ENCODE peak calls at places on chromosomes 1 and 21, in six cellular contexts. One of them, this sample, is unnamed.
A peak's percentile ranks its signal among the peaks of the same experiment; 100 is the strongest.

GRCh38 chr1:4662723-4663122 is 8.3 kb downstream of the AJAP1 start:
- DNase-seq in tibial artery: no peak
- DNase-seq in transverse colon: no peak
- DNase-seq in progenitor cell of endocrine pancreas: no peak
- DNase-seq in CD4-positive, alpha-beta T cell: no peak
- DNase-seq in GM23338: no peak
- DNase-seq in this sample: no peak

GRCh38 chr1:245341738-245342137 is 187.0 kb downstream of the KIF26B start:
- DNase-seq in tibial artery: no peak
- DNase-seq in transverse colon: no peak
- DNase-seq in progenitor cell of endocrine pancreas: no peak
- DNase-seq in CD4-positive, alpha-beta T cell: no peak
- DNase-seq in GM23338: no peak
- DNase-seq in this sample: no peak

GRCh38 chr1:198937231-198938031 is 298.6 kb downstream of the PTPRC start:
- DNase-seq in tibial artery: peak; percentile 43
- DNase-seq in transverse colon: peak; percentile 46
- DNase-seq in progenitor cell of endocrine pancreas: no peak
- DNase-seq in CD4-positive, alpha-beta T cell: peak; percentile 32
- DNase-seq in GM23338: peak; percentile 34
- DNase-seq in this sample: no peak

GRCh38 chr21:29343517-29343916 is 44.8 kb downstream of the BACH1 start:
- DNase-seq in tibial artery: no peak
- DNase-seq in transverse colon: no peak
- DNase-seq in progenitor cell of endocrine pancreas: no peak
- DNase-seq in CD4-positive, alpha-beta T cell: no peak
- DNase-seq in GM23338: no peak
- DNase-seq in this sample: no peak

GRCh38 chr1:92374211-92374610 is 75.4 kb downstream of the RPAP2 start:
- DNase-seq in tibial artery: no peak
- DNase-seq in transverse colon: no peak
- DNase-seq in progenitor cell of endocrine pancreas: no peak
- DNase-seq in CD4-positive, alpha-beta T cell: no peak
- DNase-seq in GM23338: no peak
- DNase-seq in this sample: no peak

GRCh38 chr1:9269078-9269501 is 23.6 kb upstream of the SPSB1 start:
- DNase-seq in tibial artery: no peak
- DNase-seq in transverse colon: no peak
- DNase-seq in progenitor cell of endocrine pancreas: no peak
- DNase-seq in CD4-positive, alpha-beta T cell: no peak
- DNase-seq in GM23338: no peak
- DNase-seq in this sample: peak; percentile 66

GRCh38 chr1:163692266-163692665 is 370.5 kb downstream of the NUF2 start:
- DNase-seq in tibial artery: no peak
- DNase-seq in transverse colon: no peak
- DNase-seq in progenitor cell of endocrine pancreas: no peak
- DNase-seq in CD4-positive, alpha-beta T cell: no peak
- DNase-seq in GM23338: no peak
- DNase-seq in this sample: no peak

GRCh38 chr1:218874313-218874712 is 299.4 kb upstream of the LYPLAL1 start:
- DNase-seq in tibial artery: no peak
- DNase-seq in transverse colon: no peak
- DNase-seq in progenitor cell of endocrine pancreas: no peak
- DNase-seq in CD4-positive, alpha-beta T cell: no peak
- DNase-seq in GM23338: no peak
- DNase-seq in this sample: no peak

GRCh38 chr1:91885716-91886506 is at the start of gene TGFBR3:
- DNase-seq in tibial artery: peak; percentile 93
- DNase-seq in transverse colon: peak; percentile 86
- DNase-seq in progenitor cell of endocrine pancreas: peak; percentile 78
- DNase-seq in CD4-positive, alpha-beta T cell: peak; percentile 63
- DNase-seq in GM23338: peak; percentile 82
- DNase-seq in this sample: peak; percentile 93

GRCh38 chr21:46065215-46065992 is 32.5 kb upstream of the COL6A2 start:
- DNase-seq in tibial artery: peak; percentile 78
- DNase-seq in transverse colon: peak; percentile 55
- DNase-seq in progenitor cell of endocrine pancreas: peak; percentile 9
- DNase-seq in CD4-positive, alpha-beta T cell: no peak
- DNase-seq in GM23338: no peak
- DNase-seq in this sample: peak; percentile 67

GRCh38 chr1:3660704-3661103 is 8.4 kb downstream of the TP73 start:
- DNase-seq in tibial artery: no peak
- DNase-seq in transverse colon: no peak
- DNase-seq in progenitor cell of endocrine pancreas: no peak
- DNase-seq in CD4-positive, alpha-beta T cell: no peak
- DNase-seq in GM23338: no peak
- DNase-seq in this sample: no peak

GRCh38 chr1:109802901-109803561 is 39.3 kb upstream of the EPS8L3 start:
- DNase-seq in tibial artery: no peak
- DNase-seq in transverse colon: no peak
- DNase-seq in progenitor cell of endocrine pancreas: no peak
- DNase-seq in CD4-positive, alpha-beta T cell: no peak
- DNase-seq in GM23338: no peak
- DNase-seq in this sample: peak; percentile 53

GRCh38 chr1:193421487-193421886 is 235.1 kb upstream of the B3GALT2 start:
- DNase-seq in tibial artery: no peak
- DNase-seq in transverse colon: no peak
- DNase-seq in progenitor cell of endocrine pancreas: no peak
- DNase-seq in CD4-positive, alpha-beta T cell: no peak
- DNase-seq in GM23338: no peak
- DNase-seq in this sample: no peak

GRCh38 chr1:207858806-207859205 is 52.1 kb downstream of the CD34 start:
- DNase-seq in tibial artery: no peak
- DNase-seq in transverse colon: no peak
- DNase-seq in progenitor cell of endocrine pancreas: no peak
- DNase-seq in CD4-positive, alpha-beta T cell: no peak
- DNase-seq in GM23338: peak; percentile 62
- DNase-seq in this sample: no peak

GRCh38 chr1:7869136-7869905 is 16.5 kb upstream of the UTS2 start:
- DNase-seq in tibial artery: no peak
- DNase-seq in transverse colon: no peak
- DNase-seq in progenitor cell of endocrine pancreas: no peak
- DNase-seq in CD4-positive, alpha-beta T cell: no peak
- DNase-seq in GM23338: no peak
- DNase-seq in this sample: no peak

GRCh38 chr1:236394905-236395779 is 1.1 kb downstream of the EDARADD start:
- DNase-seq in tibial artery: no peak
- DNase-seq in transverse colon: peak; percentile 8
- DNase-seq in progenitor cell of endocrine pancreas: peak; percentile 49
- DNase-seq in CD4-positive, alpha-beta T cell: peak; percentile 25
- DNase-seq in GM23338: peak; percentile 77
- DNase-seq in this sample: no peak

GRCh38 chr1:18583326-18583941 is 47.2 kb upstream of the PAX7 start:
- DNase-seq in tibial artery: peak; percentile 41
- DNase-seq in transverse colon: no peak
- DNase-seq in progenitor cell of endocrine pancreas: no peak
- DNase-seq in CD4-positive, alpha-beta T cell: no peak
- DNase-seq in GM23338: no peak
- DNase-seq in this sample: no peak

GRCh38 chr1:240766831-240767230 is 154.9 kb upstream of the GREM2 start:
- DNase-seq in tibial artery: no peak
- DNase-seq in transverse colon: no peak
- DNase-seq in progenitor cell of endocrine pancreas: no peak
- DNase-seq in CD4-positive, alpha-beta T cell: no peak
- DNase-seq in GM23338: no peak
- DNase-seq in this sample: no peak

GRCh38 chr1:91755176-91755575 is 130.8 kb downstream of the TGFBR3 start:
- DNase-seq in tibial artery: peak; percentile 70
- DNase-seq in transverse colon: no peak
- DNase-seq in progenitor cell of endocrine pancreas: no peak
- DNase-seq in CD4-positive, alpha-beta T cell: no peak
- DNase-seq in GM23338: no peak
- DNase-seq in this sample: no peak

GRCh38 chr1:100868364-100868995 is 26.2 kb downstream of the EXTL2 start:
- DNase-seq in tibial artery: no peak
- DNase-seq in transverse colon: no peak
- DNase-seq in progenitor cell of endocrine pancreas: no peak
- DNase-seq in CD4-positive, alpha-beta T cell: no peak
- DNase-seq in GM23338: peak; percentile 41
- DNase-seq in this sample: no peak

GRCh38 chr1:193513032-193513431 is 326.6 kb upstream of the B3GALT2 start:
- DNase-seq in tibial artery: no peak
- DNase-seq in transverse colon: no peak
- DNase-seq in progenitor cell of endocrine pancreas: no peak
- DNase-seq in CD4-positive, alpha-beta T cell: no peak
- DNase-seq in GM23338: no peak
- DNase-seq in this sample: no peak

GRCh38 chr1:33738536-33738935 is 125.3 kb upstream of the HMGB4 start:
- DNase-seq in tibial artery: no peak
- DNase-seq in transverse colon: no peak
- DNase-seq in progenitor cell of endocrine pancreas: no peak
- DNase-seq in CD4-positive, alpha-beta T cell: no peak
- DNase-seq in GM23338: no peak
- DNase-seq in this sample: no peak

GRCh38 chr1:33741749-33742148 is 122.1 kb upstream of the HMGB4 start:
- DNase-seq in tibial artery: no peak
- DNase-seq in transverse colon: no peak
- DNase-seq in progenitor cell of endocrine pancreas: no peak
- DNase-seq in CD4-positive, alpha-beta T cell: no peak
- DNase-seq in GM23338: no peak
- DNase-seq in this sample: no peak

GRCh38 chr1:33742663-33743062 is 121.2 kb upstream of the HMGB4 start:
- DNase-seq in tibial artery: no peak
- DNase-seq in transverse colon: no peak
- DNase-seq in progenitor cell of endocrine pancreas: no peak
- DNase-seq in CD4-positive, alpha-beta T cell: no peak
- DNase-seq in GM23338: no peak
- DNase-seq in this sample: no peak

GRCh38 chr1:33738976-33739375 is 124.9 kb upstream of the HMGB4 start:
- DNase-seq in tibial artery: no peak
- DNase-seq in transverse colon: no peak
- DNase-seq in progenitor cell of endocrine pancreas: no peak
- DNase-seq in CD4-positive, alpha-beta T cell: no peak
- DNase-seq in GM23338: no peak
- DNase-seq in this sample: no peak

DNA sequence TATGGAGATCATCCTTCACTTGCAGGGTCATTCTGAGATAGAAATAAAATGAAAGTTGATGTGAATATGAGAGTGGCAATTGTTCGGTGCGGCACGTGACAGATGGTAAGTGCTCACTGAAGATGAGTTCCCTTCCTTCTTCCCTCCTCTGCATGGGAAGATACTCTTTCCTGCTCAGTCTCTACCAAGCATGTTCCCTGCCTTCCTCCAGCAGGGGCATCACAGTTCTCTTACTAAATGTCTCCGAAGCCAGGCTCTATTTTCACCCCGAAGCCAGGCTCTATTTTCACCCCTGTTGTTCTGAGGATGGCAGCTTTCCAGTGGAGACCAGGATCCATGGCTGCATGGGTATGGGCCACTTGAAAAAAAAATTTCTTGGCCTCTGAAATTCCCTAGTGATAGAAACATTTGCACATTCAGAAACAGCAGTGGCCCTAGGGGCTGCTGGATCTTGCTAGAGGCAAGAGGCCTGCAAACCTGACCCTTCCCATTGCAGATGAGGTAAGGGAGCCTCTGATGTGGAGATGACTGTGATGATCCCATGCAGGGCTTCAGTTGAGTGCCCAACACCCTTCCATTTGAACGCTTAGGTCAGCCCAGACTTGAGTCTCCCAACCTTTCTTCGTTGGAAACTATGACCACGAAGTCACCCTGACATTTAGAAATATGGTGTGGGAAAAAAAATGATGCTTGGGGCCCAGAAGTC is 123.7 kb upstream of the HMGB4 start:
- DNase-seq in tibial artery: no peak
- DNase-seq in transverse colon: no peak
- DNase-seq in progenitor cell of endocrine pancreas: no peak
- DNase-seq in CD4-positive, alpha-beta T cell: no peak
- DNase-seq in GM23338: no peak
- DNase-seq in this sample: no peak
- TF ChIP-seq CTCF in tibial artery: no peak
- TF ChIP-seq CTCF in transverse colon: no peak
- TF ChIP-seq CTCF in progenitor cell of endocrine pancreas: no peak
- TF ChIP-seq CTCF in CD4-positive, alpha-beta T cell: no peak
- TF ChIP-seq CTCF in GM23338: peak; percentile 18
- TF ChIP-seq CTCF in this sample: no peak

GRCh38 chr1:226568077-226568831 is 19.7 kb downstream of the STUM start:
- DNase-seq in tibial artery: no peak
- DNase-seq in transverse colon: no peak
- DNase-seq in progenitor cell of endocrine pancreas: no peak
- DNase-seq in CD4-positive, alpha-beta T cell: no peak
- DNase-seq in GM23338: peak; percentile 65
- DNase-seq in this sample: no peak
- TF ChIP-seq CTCF in tibial artery: peak; percentile 31
- TF ChIP-seq CTCF in transverse colon: no peak
- TF ChIP-seq CTCF in progenitor cell of endocrine pancreas: peak; percentile 47
- TF ChIP-seq CTCF in CD4-positive, alpha-beta T cell: no peak
- TF ChIP-seq CTCF in GM23338: peak; percentile 59
- TF ChIP-seq CTCF in this sample: peak; percentile 59

DNA sequence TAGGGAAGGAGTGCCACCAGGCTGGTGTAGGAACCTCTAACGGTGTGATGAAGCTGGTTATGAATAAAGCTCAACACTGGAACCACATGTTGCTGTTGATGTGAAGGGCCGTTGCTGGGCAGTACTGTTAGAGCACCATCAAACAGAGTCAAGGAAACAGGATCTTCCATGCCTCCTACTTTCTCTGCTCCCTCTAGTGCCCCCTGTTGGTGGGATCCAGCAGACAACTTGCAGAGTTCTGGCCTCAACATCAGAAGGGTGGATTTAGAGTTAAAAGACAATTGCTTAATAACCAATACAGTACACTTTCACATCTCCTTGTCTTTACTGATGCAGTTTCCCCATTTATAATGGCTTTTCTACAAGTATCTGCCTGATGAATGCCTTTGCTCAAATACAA is 336.4 kb downstream of the NTNG1 start:
- DNase-seq in tibial artery: no peak
- DNase-seq in transverse colon: no peak
- DNase-seq in progenitor cell of endocrine pancreas: no peak
- DNase-seq in CD4-positive, alpha-beta T cell: no peak
- DNase-seq in GM23338: peak; percentile 57
- DNase-seq in this sample: no peak
- TF ChIP-seq CTCF in tibial artery: no peak
- TF ChIP-seq CTCF in transverse colon: no peak
- TF ChIP-seq CTCF in progenitor cell of endocrine pancreas: peak; percentile 38
- TF ChIP-seq CTCF in CD4-positive, alpha-beta T cell: no peak
- TF ChIP-seq CTCF in GM23338: peak; percentile 75
- TF ChIP-seq CTCF in this sample: no peak

GRCh38 chr1:63870152-63870551 is 96.3 kb downstream of the ROR1 start:
- DNase-seq in tibial artery: no peak
- DNase-seq in transverse colon: no peak
- DNase-seq in progenitor cell of endocrine pancreas: no peak
- DNase-seq in CD4-positive, alpha-beta T cell: no peak
- DNase-seq in GM23338: peak; percentile 60
- DNase-seq in this sample: no peak

GRCh38 chr1:63866085-63866484 is 92.3 kb downstream of the ROR1 start:
- DNase-seq in tibial artery: no peak
- DNase-seq in transverse colon: no peak
- DNase-seq in progenitor cell of endocrine pancreas: no peak
- DNase-seq in CD4-positive, alpha-beta T cell: no peak
- DNase-seq in GM23338: no peak
- DNase-seq in this sample: no peak

GRCh38 chr1:63865561-63865960 is 91.7 kb downstream of the ROR1 start:
- DNase-seq in tibial artery: no peak
- DNase-seq in transverse colon: no peak
- DNase-seq in progenitor cell of endocrine pancreas: no peak
- DNase-seq in CD4-positive, alpha-beta T cell: no peak
- DNase-seq in GM23338: no peak
- DNase-seq in this sample: no peak

GRCh38 chr1:63867429-63868176 is 93.8 kb downstream of the ROR1 start:
- DNase-seq in tibial artery: no peak
- DNase-seq in transverse colon: no peak
- DNase-seq in progenitor cell of endocrine pancreas: no peak
- DNase-seq in CD4-positive, alpha-beta T cell: no peak
- DNase-seq in GM23338: no peak
- DNase-seq in this sample: no peak

GRCh38 chr1:63868220-63868897 is 94.5 kb downstream of the ROR1 start:
- DNase-seq in tibial artery: peak; percentile 32
- DNase-seq in transverse colon: no peak
- DNase-seq in progenitor cell of endocrine pancreas: no peak
- DNase-seq in CD4-positive, alpha-beta T cell: no peak
- DNase-seq in GM23338: no peak
- DNase-seq in this sample: no peak
- TF ChIP-seq CTCF in tibial artery: no peak
- TF ChIP-seq CTCF in transverse colon: peak; percentile 22
- TF ChIP-seq CTCF in progenitor cell of endocrine pancreas: peak; percentile 8
- TF ChIP-seq CTCF in CD4-positive, alpha-beta T cell: no peak
- TF ChIP-seq CTCF in GM23338: peak; percentile 27
- TF ChIP-seq CTCF in this sample: no peak